ENCODE peak calls at places on chromosomes 13 and 19, in eight cellular contexts. P is BE2C, Q is cardiac muscle cell, V is sigmoid colon, T is fibroblast of lung, C is cardiac fibroblast, W is ovary, G is tibial nerve. B is an unnamed sample.

GRCh38 chr19:48852292-48852691 is 16.0 kb upstream of the HSD17B14 start:
- DNase-seq in P (no peak), Q (no peak), V (no peak), T (no peak), C (no peak), W (no peak), G (no peak), B (no peak)

GRCh38 chr13:47893527-47893926 is 107.5 kb downstream of the SUCLA2 start:
- DNase-seq in P (no peak), Q (no peak), V (no peak), T (no peak), C (no peak), W (no peak), G (no peak), B (no peak)

GRCh38 chr19:31232871-31233270 is 116.4 kb downstream of the TSHZ3 start:
- DNase-seq in P (no peak), Q (no peak), V (no peak), T (peak), C (peak), W (no peak), G (no peak), B (peak)

GRCh38 chr13:35996360-35996759 is 134.8 kb downstream of the DCLK1 start:
- DNase-seq in P (no peak), Q (no peak), V (no peak), T (no peak), C (no peak), W (no peak), G (no peak), B (no peak)

GRCh38 chr19:50399368-50399745 is 15.2 kb downstream of the POLD1 start:
- DNase-seq in P (no peak), Q (no peak), V (no peak), T (no peak), C (no peak), W (no peak), G (no peak), B (no peak)

GRCh38 chr13:35723820-35724219 is 247.3 kb upstream of the MAB21L1 start:
- DNase-seq in P (peak), Q (no peak), V (no peak), T (no peak), C (peak), W (no peak), G (no peak), B (peak)

GRCh38 chr19:14661372-14661924 is 13.2 kb downstream of the ADGRE3 start:
- DNase-seq in P (no peak), Q (no peak), V (no peak), T (no peak), C (no peak), W (no peak), G (no peak), B (no peak)

GRCh38 chr13:96141032-96141431 is 51.1 kb downstream of the HS6ST3 start:
- DNase-seq in P (no peak), Q (peak), V (no peak), T (peak), C (peak), W (no peak), G (no peak), B (peak)

GRCh38 chr13:110008816-110009215 is 222.4 kb upstream of the IRS2 start:
- DNase-seq in P (no peak), Q (no peak), V (no peak), T (no peak), C (no peak), W (no peak), G (no peak), B (no peak)

GRCh38 chr13:29436291-29436690 is 159.2 kb downstream of the SLC7A1 start:
- DNase-seq in P (no peak), Q (no peak), V (no peak), T (peak), C (peak), W (no peak), G (no peak), B (peak)

GRCh38 chr19:49746206-49746958 is 16.7 kb downstream of the TSKS start:
- DNase-seq in P (peak), Q (no peak), V (peak), T (peak), C (peak), W (peak), G (no peak), B (peak)

GRCh38 chr13:28347456-28348371 is 147.2 kb downstream of the FLT1 start:
- DNase-seq in P (peak), Q (no peak), V (no peak), T (no peak), C (no peak), W (no peak), G (no peak), B (no peak)

GRCh38 chr13:113981611-113982295 is 7.9 kb upstream of the C13orf46 start:
- DNase-seq in P (no peak), Q (no peak), V (peak), T (no peak), C (no peak), W (no peak), G (no peak), B (no peak)

GRCh38 chr13:36345438-36346221 is 564 bp downstream of the SPART start:
- DNase-seq in P (peak), Q (peak), V (peak), T (peak), C (peak), W (peak), G (peak), B (peak)

GRCh38 chr19:18657590-18658365 is 20.9 kb downstream of the KLHL26 start:
- DNase-seq in P (peak), Q (no peak), V (peak), T (peak), C (peak), W (peak), G (peak), B (peak)

GRCh38 chr19:43957891-43958290 is 6.9 kb downstream of the ZNF221 start:
- DNase-seq in P (no peak), Q (no peak), V (no peak), T (peak), C (peak), W (no peak), G (no peak), B (peak)

GRCh38 chr19:35816262-35816661 is 3.6 kb upstream of the PRODH2 start:
- DNase-seq in P (no peak), Q (no peak), V (no peak), T (no peak), C (no peak), W (no peak), G (no peak), B (no peak)

GRCh38 chr19:35995655-35995993 is 636 bp downstream of the SDHAF1 start:
- DNase-seq in P (peak), Q (peak), V (peak), T (peak), C (peak), W (peak), G (no peak), B (peak)

GRCh38 chr13:113420833-113421600 is 32.3 kb downstream of the ADPRHL1 start:
- DNase-seq in P (no peak), Q (no peak), V (no peak), T (no peak), C (no peak), W (no peak), G (no peak), B (no peak)

GRCh38 chr19:2413629-2414028 is 13.8 kb downstream of the TIMM13 start:
- DNase-seq in P (no peak), Q (no peak), V (no peak), T (no peak), C (no peak), W (no peak), G (no peak), B (no peak)

GRCh38 chr19:18762125-18763023 is 28.7 kb downstream of the COMP start:
- DNase-seq in P (peak), Q (peak), V (peak), T (peak), C (peak), W (peak), G (peak), B (peak)

GRCh38 chr13:31722684-31723083 is 16.6 kb upstream of the RXFP2 start:
- DNase-seq in P (peak), Q (no peak), V (no peak), T (peak), C (peak), W (no peak), G (no peak), B (peak)

GRCh38 chr19:38617764-38618589 is at the start of gene MAP4K1:
- DNase-seq in P (no peak), Q (no peak), V (no peak), T (no peak), C (no peak), W (peak), G (no peak), B (no peak)

GRCh38 chr13:84255226-84255625 is 373.0 kb upstream of the SLITRK1 start:
- DNase-seq in P (no peak), Q (no peak), V (no peak), T (no peak), C (no peak), W (no peak), G (no peak), B (no peak)

GRCh38 chr19:14435320-14436050 is 2.4 kb downstream of the PKN1 start:
- DNase-seq in P (no peak), Q (no peak), V (no peak), T (no peak), C (no peak), W (no peak), G (no peak), B (no peak)

GRCh38 chr19:34847393-34847792 is 74.4 kb upstream of the ZNF599 start:
- DNase-seq in P (no peak), Q (no peak), V (no peak), T (no peak), C (no peak), W (no peak), G (no peak), B (no peak)

GRCh38 chr19:58397533-58398037 is 2.1 kb downstream of the RNF225 start:
- DNase-seq in P (no peak), Q (no peak), V (peak), T (no peak), C (no peak), W (no peak), G (no peak), B (no peak)

DNA sequence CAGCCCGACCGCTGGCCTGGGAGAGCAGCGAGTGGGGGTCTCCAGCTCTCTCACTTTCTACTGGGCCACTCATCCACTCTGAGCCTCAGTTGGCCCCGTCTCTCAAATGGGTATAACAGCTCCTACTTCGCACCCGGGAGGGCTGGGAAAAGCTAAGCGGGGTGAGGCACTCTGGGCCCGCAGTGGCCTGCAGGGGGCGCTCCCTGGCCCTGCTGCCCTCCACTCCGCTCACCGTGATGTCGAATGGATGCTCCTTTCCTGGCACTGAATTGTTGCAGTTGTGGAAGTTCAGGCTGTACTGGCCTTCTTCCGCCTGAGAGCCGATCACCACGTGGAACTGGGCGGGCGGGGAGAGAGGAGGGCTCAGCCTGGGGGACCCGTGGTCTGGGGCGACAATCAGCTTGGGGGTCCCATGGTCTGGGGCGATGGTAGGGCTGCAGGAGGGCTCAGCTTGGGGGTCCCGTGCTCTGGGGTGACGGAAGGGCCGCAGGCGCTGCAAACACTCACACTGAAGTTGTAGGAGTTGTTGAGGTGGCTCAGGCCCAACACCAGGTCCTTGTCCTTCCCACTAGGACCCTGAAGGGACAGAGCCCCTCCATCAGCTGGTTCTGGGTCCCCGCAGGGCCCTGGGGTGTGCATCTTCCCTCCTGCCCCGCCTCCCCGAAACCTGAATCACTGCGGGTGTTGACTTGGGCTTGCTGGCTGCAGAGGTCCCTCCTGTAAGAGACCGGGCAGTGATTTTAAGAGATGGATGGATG is 3.9 kb downstream of the GPR108 start:
- DNase-seq in P (no peak), Q (no peak), V (peak), T (no peak), C (no peak), W (no peak), G (no peak), B (no peak)
- TF ChIP-seq CTCF in P (no peak), Q (peak), V (no peak), T (peak), C (peak), W (no peak), G (no peak), B (no peak)

DNA sequence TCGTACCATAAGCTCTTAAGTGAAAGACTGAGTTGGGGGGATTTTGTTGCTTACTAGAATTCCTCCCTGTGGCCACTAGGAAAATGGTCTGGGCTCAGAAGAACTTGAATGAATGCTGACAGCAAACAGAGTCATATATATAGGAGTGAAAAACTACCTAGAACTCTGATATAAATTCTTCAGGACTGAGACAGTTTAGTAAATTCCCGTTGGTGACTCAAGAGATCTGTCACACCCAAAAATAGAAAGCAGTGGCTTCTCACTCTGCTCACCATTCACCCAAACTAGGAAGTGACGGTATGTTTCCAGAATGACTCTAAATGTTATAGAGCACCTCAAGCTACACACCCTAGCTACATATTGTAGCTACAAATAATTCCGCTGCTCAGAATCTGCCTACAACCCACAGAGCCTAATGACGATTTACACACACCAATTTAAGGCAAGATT is 116.2 kb downstream of the TBC1D4 start:
- DNase-seq in P (no peak), Q (no peak), V (no peak), T (peak), C (peak), W (no peak), G (no peak), B (peak)
- H3K4me3 ChIP-seq in P (no peak), Q (no peak), V (no peak), T (peak), C (no peak), W (no peak), G (no peak), B (peak)

DNA sequence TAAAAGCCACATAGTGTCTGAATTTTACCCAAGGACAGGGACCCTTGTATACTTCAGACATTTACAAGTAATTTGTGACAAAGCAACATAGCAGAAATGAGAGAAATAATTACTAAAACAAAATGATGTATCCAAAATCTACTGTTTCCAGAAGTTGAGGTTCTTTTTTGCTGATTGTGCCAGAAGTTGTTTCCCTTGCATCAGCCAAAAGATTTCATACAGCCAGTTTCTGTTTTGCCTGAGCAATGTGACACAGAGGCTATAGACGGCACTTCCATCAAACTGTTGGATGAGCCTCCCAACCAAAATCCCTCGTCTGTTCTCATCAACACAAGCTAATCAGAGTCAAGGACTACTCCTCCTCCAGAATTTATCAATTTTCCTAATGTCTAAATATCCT is 913.2 kb upstream of the GPC6 start:
- DNase-seq in P (no peak), Q (no peak), V (no peak), T (peak), C (peak), W (no peak), G (no peak), B (peak)
- TF ChIP-seq CTCF in P (no peak), Q (no peak), V (no peak), T (no peak), C (no peak), W (no peak), G (no peak), B (no peak)

GRCh38 chr13:39035204-39035603 is 2.7 kb downstream of the PROSER1 start:
- DNase-seq in P (no peak), Q (no peak), V (no peak), T (no peak), C (no peak), W (no peak), G (no peak), B (no peak)
- H3K4me3 ChIP-seq in P (peak), Q (peak), V (no peak), T (peak), C (peak), W (peak), G (peak), B (peak)

GRCh38 chr13:24087611-24088235 is 72.8 kb upstream of the SPATA13 start:
- DNase-seq in P (no peak), Q (peak), V (no peak), T (peak), C (no peak), W (peak), G (no peak), B (no peak)

GRCh38 chr13:24083141-24083540 is 77.4 kb upstream of the SPATA13 start:
- DNase-seq in P (no peak), Q (no peak), V (no peak), T (no peak), C (no peak), W (no peak), G (no peak), B (no peak)

GRCh38 chr13:24083722-24084421 is 76.6 kb upstream of the SPATA13 start:
- DNase-seq in P (no peak), Q (no peak), V (no peak), T (no peak), C (no peak), W (no peak), G (no peak), B (no peak)

GRCh38 chr13:24086642-24087041 is 73.9 kb upstream of the SPATA13 start:
- DNase-seq in P (no peak), Q (peak), V (no peak), T (no peak), C (no peak), W (no peak), G (no peak), B (no peak)

GRCh38 chr13:24085662-24086061 is 74.9 kb upstream of the SPATA13 start:
- DNase-seq in P (no peak), Q (no peak), V (no peak), T (no peak), C (no peak), W (no peak), G (no peak), B (no peak)
- TF ChIP-seq CTCF in P (no peak), Q (no peak), V (no peak), T (no peak), C (no peak), W (no peak), G (no peak), B (no peak)

DNA sequence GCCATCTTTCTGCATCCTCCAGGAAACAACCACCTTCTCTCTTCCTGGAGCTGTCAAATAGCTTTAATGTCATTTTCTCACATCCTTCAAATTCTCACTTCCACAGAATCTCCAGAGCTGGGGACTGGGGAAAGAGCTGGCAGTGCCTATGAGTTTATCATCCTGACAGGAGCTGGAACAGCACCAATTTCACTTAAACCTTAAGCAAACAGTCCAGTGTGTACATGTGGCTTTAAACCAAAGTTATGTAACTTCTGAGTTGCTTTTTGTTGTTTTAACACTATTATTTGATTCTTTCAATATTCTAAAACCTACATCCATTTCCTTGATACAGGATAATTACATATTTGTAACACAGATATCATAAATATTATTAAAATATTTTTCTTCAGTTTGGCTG is 331.5 kb upstream of the ARGLU1 start:
- DNase-seq in P (no peak), Q (no peak), V (no peak), T (no peak), C (no peak), W (no peak), G (no peak), B (peak)
- H3K4me3 ChIP-seq in P (no peak), Q (no peak), V (no peak), T (no peak), C (no peak), W (no peak), G (no peak), B (no peak)

GRCh38 chr19:22882797-22883196 is 50.7 kb downstream of the ZNF723 start:
- DNase-seq in P (no peak), Q (no peak), V (no peak), T (peak), C (peak), W (no peak), G (no peak), B (peak)
- TF ChIP-seq CTCF in P (peak), Q (no peak), V (no peak), T (no peak), C (peak), W (peak), G (peak), B (no peak)

GRCh38 chr13:25463496-25463895 is 91.7 kb downstream of the ATP8A2 start:
- DNase-seq in P (no peak), Q (no peak), V (no peak), T (no peak), C (no peak), W (no peak), G (no peak), B (no peak)

GRCh38 chr13:25466880-25467279 is 95.1 kb downstream of the ATP8A2 start:
- DNase-seq in P (no peak), Q (no peak), V (no peak), T (no peak), C (no peak), W (no peak), G (no peak), B (no peak)

GRCh38 chr13:25462301-25463125 is 90.7 kb downstream of the ATP8A2 start:
- DNase-seq in P (no peak), Q (no peak), V (no peak), T (no peak), C (no peak), W (no peak), G (no peak), B (no peak)
- H3K4me3 ChIP-seq in P (no peak), Q (no peak), V (no peak), T (no peak), C (no peak), W (no peak), G (no peak), B (no peak)

DNA sequence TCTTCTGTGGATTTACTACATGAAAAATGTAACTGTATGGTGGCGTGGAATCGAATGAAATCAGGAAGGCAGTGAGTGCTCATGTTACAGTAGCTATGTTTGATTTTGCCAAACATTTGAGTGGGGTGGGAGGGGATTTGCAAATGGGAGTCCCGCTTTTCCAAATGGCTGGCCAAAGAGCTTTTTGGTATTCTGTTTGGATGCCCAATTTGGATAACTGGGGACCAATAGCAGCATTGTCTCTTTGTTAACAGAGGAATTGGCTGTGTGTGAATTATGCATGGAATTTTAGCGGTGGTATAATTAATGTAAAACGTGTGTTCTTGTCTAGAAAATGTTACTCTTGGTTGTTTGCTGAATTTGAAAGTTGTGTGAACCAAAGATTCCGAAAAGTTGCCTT is 17.8 kb downstream of the HNRNPM start:
- DNase-seq in P (no peak), Q (no peak), V (no peak), T (no peak), C (no peak), W (no peak), G (no peak), B (no peak)
- TF ChIP-seq CTCF in P (no peak), Q (no peak), V (no peak), T (no peak), C (no peak), W (no peak), G (no peak), B (no peak)

GRCh38 chr19:6087074-6087506 is 23.2 kb downstream of the RFX2 start:
- DNase-seq in P (peak), Q (no peak), V (no peak), T (no peak), C (no peak), W (no peak), G (no peak), B (no peak)
- H3K4me3 ChIP-seq in P (peak), Q (no peak), V (no peak), T (no peak), C (no peak), W (no peak), G (no peak), B (no peak)